ENCODE peak calls at places on chromosomes 4 and X, in ten cellular contexts. T is stimulated activated CD8-positive, alpha-beta memory T cell treated with anti-CD3 and anti-CD28 coated beads, Interleukin-2, amount 100 ng/mL, for 48 hours; U is BE2C; E is GM04503; V is tibial artery; J is immature natural killer cell; G is DND-41; X is T-helper 9 cell; R is activated T-helper 1 cell treated with anti-CD3 and anti-CD28 coated beads, Interleukin-12 subunit alpha, Interleukin-12 subunit beta, Interleukin-2, Interleukin-4 antibody, amounts not matched to agents 30 ng/mL and 10 ng/mL and 1 ng/mL, durations not matched to agents 14 hours and 24 hours and 36 hours; B is CD4-positive, alpha-beta T cell. C is an unnamed sample.

GRCh38 chr4:54586343-54586953 is 71.3 kb upstream of the KIT start:
- DNase-seq in T (no peak), U (no peak), E (peak; percentile 38), V (no peak), J (no peak), G (no peak), X (no peak), R (no peak), B (no peak), C (no peak)

GRCh38 chr4:127982445-127982844 is 17.2 kb downstream of the ABHD18 start:
- DNase-seq in T (no peak), U (no peak), E (no peak), V (no peak), J (no peak), G (no peak), X (no peak), R (no peak), B (no peak), C (no peak)

GRCh38 chr4:25865586-25865985 is 2.8 kb upstream of the SEL1L3 start:
- DNase-seq in T (no peak), U (no peak), E (no peak), V (no peak), J (no peak), G (no peak), X (no peak), R (no peak), B (no peak), C (no peak)

GRCh38 chr4:824461-825062 is 1.4 kb downstream of the CPLX1 start:
- DNase-seq in T (no peak), U (peak; percentile 64), E (no peak), V (no peak), J (no peak), G (no peak), X (no peak), R (no peak), B (no peak), C (no peak)

GRCh38 chr4:48222491-48222890 is 47.1 kb downstream of the TEC start:
- DNase-seq in T (no peak), U (no peak), E (no peak), V (no peak), J (no peak), G (no peak), X (no peak), R (no peak), B (no peak), C (no peak)

GRCh38 chr4:8877780-8878040 is 6.1 kb upstream of the HMX1 start:
- DNase-seq in T (no peak), U (no peak), E (no peak), V (no peak), J (no peak), G (no peak), X (no peak), R (no peak), B (no peak), C (no peak)

GRCh38 chr4:150305995-150306394 is 227.8 kb downstream of the DCLK2 start:
- DNase-seq in T (no peak), U (no peak), E (peak; percentile 27), V (no peak), J (no peak), G (no peak), X (no peak), R (no peak), B (no peak), C (peak; percentile 51)

GRCh38 chr4:99591757-99592156 is 17.1 kb downstream of the MTTP start:
- DNase-seq in T (no peak), U (no peak), E (no peak), V (no peak), J (no peak), G (no peak), X (no peak), R (no peak), B (no peak), C (no peak)

GRCh38 chrX:145825896-145826295 is 8.3 kb downstream of the SLITRK2 start:
- DNase-seq in T (no peak), U (no peak), E (no peak), V (no peak), J (no peak), G (peak; percentile 12), X (no peak), R (no peak), B (no peak), C (no peak)

GRCh38 chrX:125420809-125421208 is 101.1 kb downstream of the TEX13C start:
- DNase-seq in T (no peak), U (no peak), E (no peak), V (no peak), J (no peak), G (no peak), X (no peak), R (no peak), B (no peak), C (no peak)

GRCh38 chr4:69642961-69643360 is 3.5 kb upstream of the UGT2A2 start:
- DNase-seq in T (no peak), U (no peak), E (no peak), V (no peak), J (no peak), G (no peak), X (no peak), R (no peak), B (no peak), C (no peak)

GRCh38 chr4:3721627-3722026 is 44.6 kb upstream of the ADRA2C start:
- DNase-seq in T (no peak), U (no peak), E (no peak), V (peak; percentile 88), J (no peak), G (no peak), X (no peak), R (no peak), B (no peak), C (no peak)

GRCh38 chr4:36551697-36552214 is 270.3 kb downstream of the DTHD1 start:
- DNase-seq in T (no peak), U (no peak), E (no peak), V (no peak), J (no peak), G (no peak), X (no peak), R (no peak), B (no peak), C (no peak)

GRCh38 chr4:168505996-168506395 is 9.1 kb downstream of the PALLD start:
- DNase-seq in T (no peak), U (no peak), E (no peak), V (no peak), J (no peak), G (no peak), X (no peak), R (no peak), B (no peak), C (no peak)

GRCh38 chrX:68894513-68895338 is 65.9 kb downstream of the EFNB1 start:
- DNase-seq in T (no peak), U (peak; percentile 74), E (no peak), V (peak; percentile 77), J (peak; percentile 9), G (peak; percentile 3), X (no peak), R (no peak), B (no peak), C (no peak)

GRCh38 chrX:71953946-71954345 is 43.3 kb downstream of the NHSL2 start:
- DNase-seq in T (no peak), U (peak; percentile 52), E (no peak), V (no peak), J (no peak), G (no peak), X (no peak), R (no peak), B (no peak), C (no peak)

GRCh38 chrX:107710617-107711391 is 64.8 kb downstream of the TSC22D3 start:
- DNase-seq in T (no peak), U (no peak), E (peak; percentile 92), V (peak; percentile 72), J (peak; percentile 85), G (no peak), X (peak; percentile 35), R (peak; percentile 65), B (peak; percentile 67), C (peak; percentile 72)

GRCh38 chr4:164204434-164204833 is 549.5 kb upstream of the SMIM31 start:
- DNase-seq in T (no peak), U (no peak), E (no peak), V (no peak), J (no peak), G (no peak), X (no peak), R (no peak), B (no peak), C (peak; percentile 91)

GRCh38 chr4:159487284-159487747 is 384.4 kb downstream of the RAPGEF2 start:
- DNase-seq in T (peak; percentile 3), U (peak; percentile 73), E (peak; percentile 11), V (no peak), J (no peak), G (peak; percentile 29), X (no peak), R (no peak), B (no peak), C (peak; percentile 48)

GRCh38 chrX:40531056-40531826 is 49.5 kb upstream of the ATP6AP2 start:
- DNase-seq in T (no peak), U (no peak), E (no peak), V (no peak), J (no peak), G (no peak), X (no peak), R (no peak), B (no peak), C (no peak)

GRCh38 chr4:59945277-59945676 is 1254.8 kb upstream of the ADGRL3 start:
- DNase-seq in T (no peak), U (no peak), E (no peak), V (no peak), J (no peak), G (no peak), X (no peak), R (no peak), B (no peak), C (no peak)

GRCh38 chr4:182914357-182914756 is 2.8 kb downstream of the DCTD start:
- DNase-seq in T (no peak), U (no peak), E (no peak), V (no peak), J (no peak), G (no peak), X (no peak), R (no peak), B (no peak), C (no peak)

GRCh38 chrX:74535633-74536141 is 78.7 kb downstream of the RLIM start:
- DNase-seq in T (peak; percentile 25), U (peak; percentile 6), E (no peak), V (peak; percentile 82), J (peak; percentile 31), G (no peak), X (peak; percentile 17), R (peak; percentile 2), B (no peak), C (no peak)

GRCh38 chr4:85725727-85726170 is 250.8 kb downstream of the ARHGAP24 start:
- DNase-seq in T (no peak), U (no peak), E (no peak), V (no peak), J (no peak), G (no peak), X (no peak), R (no peak), B (no peak), C (no peak)

GRCh38 chr4:4792516-4792915 is 66.9 kb upstream of the MSX1 start:
- DNase-seq in T (no peak), U (no peak), E (peak; percentile 71), V (no peak), J (no peak), G (no peak), X (no peak), R (no peak), B (no peak), C (no peak)

GRCh38 chr4:2103843-2104547 is 44.9 kb downstream of the NAT8L start:
- DNase-seq in T (no peak), U (no peak), E (no peak), V (no peak), J (no peak), G (no peak), X (no peak), R (no peak), B (no peak), C (no peak)

GRCh38 chr4:101287332-101287731 is 60.0 kb downstream of the PPP3CA start:
- DNase-seq in T (no peak), U (no peak), E (no peak), V (no peak), J (no peak), G (no peak), X (no peak), R (no peak), B (no peak), C (no peak)

GRCh38 chr4:47031011-47031678 is at the start of gene GABRB1:
- DNase-seq in T (no peak), U (peak; percentile 74), E (no peak), V (peak; percentile 66), J (peak; percentile 12), G (no peak), X (peak; percentile 8), R (no peak), B (no peak), C (peak; percentile 42)

C was measured in SJSA1.